ENCODE peak calls at places on chromosomes 3 and 15, in ten cellular contexts. J is Calu3; M is M059J; H is nephron progenitor cell; K is activated CD4-positive, CD25-positive, alpha-beta regulatory T cell; I is AG10803; V is EL; B is heart left ventricle; X is ovary; A is T-cell. D is an unnamed sample.
A peak's percentile ranks its signal among the peaks of the same experiment; 100 is the strongest.

GRCh38 chr15:90644946-90645725 is 72.0 kb upstream of the BLM start:
- DNase-seq in J (no peak), M (no peak), H (no peak), K (no peak), I (no peak), V (no peak), B (no peak), X (no peak), A (no peak), D (no peak)

GRCh38 chr3:34258271-34259015 is 460.0 kb downstream of the PDCD6IP start:
- DNase-seq in J (no peak), M (no peak), H (no peak), K (no peak), I (no peak), V (no peak), B (no peak), X (no peak), A (no peak), D (no peak)

GRCh38 chr3:66038726-66039589 is at the start of gene MAGI1:
- DNase-seq in J (peak; percentile 94), M (peak; percentile 86), H (peak; percentile 88), K (no peak), I (peak; percentile 97), V (peak; percentile 96), B (peak; percentile 94), X (peak; percentile 92), A (no peak), D (peak; percentile 94)

GRCh38 chr15:64515825-64516224 is 55.4 kb downstream of the ZNF609 start:
- DNase-seq in J (no peak), M (no peak), H (no peak), K (no peak), I (no peak), V (no peak), B (no peak), X (no peak), A (no peak), D (no peak)

GRCh38 chr3:2985479-2985878 is 124.7 kb downstream of the IL5RA start:
- DNase-seq in J (no peak), M (no peak), H (no peak), K (no peak), I (no peak), V (no peak), B (no peak), X (no peak), A (no peak), D (no peak)

GRCh38 chr3:169772530-169772950 is 656 bp upstream of the MYNN start:
- DNase-seq in J (peak; percentile 83), M (peak; percentile 91), H (peak; percentile 67), K (no peak), I (peak; percentile 71), V (peak; percentile 78), B (peak; percentile 77), X (peak; percentile 84), A (no peak), D (peak; percentile 87)

GRCh38 chr3:146189519-146190173 is 28.7 kb upstream of the PLOD2 start:
- DNase-seq in J (peak; percentile 57), M (peak; percentile 75), H (peak; percentile 22), K (no peak), I (peak; percentile 58), V (peak; percentile 65), B (no peak), X (no peak), A (no peak), D (peak; percentile 12)

GRCh38 chr3:15815696-15816095 is 17.9 kb upstream of the ANKRD28 start:
- DNase-seq in J (no peak), M (peak; percentile 74), H (no peak), K (no peak), I (peak; percentile 80), V (peak; percentile 70), B (no peak), X (no peak), A (no peak), D (no peak)

GRCh38 chr15:62334581-62334980 is 169.5 kb upstream of the C2CD4B start:
- DNase-seq in J (no peak), M (no peak), H (no peak), K (no peak), I (no peak), V (no peak), B (no peak), X (no peak), A (no peak), D (no peak)

GRCh38 chr15:31271706-31272557 is 54.7 kb upstream of the KLF13 start:
- DNase-seq in J (no peak), M (no peak), H (no peak), K (no peak), I (no peak), V (no peak), B (no peak), X (peak; percentile 19), A (no peak), D (no peak)

GRCh38 chr3:152113413-152113812 is 155.3 kb upstream of the MBNL1 start:
- DNase-seq in J (no peak), M (no peak), H (no peak), K (no peak), I (peak; percentile 18), V (peak; percentile 31), B (no peak), X (no peak), A (no peak), D (no peak)

GRCh38 chr15:96293446-96293845 is 37.1 kb upstream of the NR2F2 start:
- DNase-seq in J (no peak), M (peak; percentile 49), H (no peak), K (no peak), I (no peak), V (peak; percentile 56), B (no peak), X (no peak), A (no peak), D (no peak)

GRCh38 chr15:90421527-90421926 is 33.5 kb downstream of the IQGAP1 start:
- DNase-seq in J (no peak), M (no peak), H (no peak), K (no peak), I (peak; percentile 22), V (no peak), B (no peak), X (no peak), A (no peak), D (peak; percentile 89)

GRCh38 chr3:162845918-162846317 is 1349.3 kb downstream of the OTOL1 start:
- DNase-seq in J (no peak), M (no peak), H (no peak), K (no peak), I (no peak), V (no peak), B (no peak), X (no peak), A (no peak), D (no peak)

GRCh38 chr3:48403533-48404439 is 26.1 kb downstream of the PLXNB1 start:
- DNase-seq in J (no peak), M (no peak), H (no peak), K (no peak), I (no peak), V (no peak), B (peak; percentile 13), X (peak; percentile 36), A (no peak), D (peak; percentile 2)

GRCh38 chr15:70242962-70243685 is 145.4 kb upstream of the TLE3 start:
- DNase-seq in J (no peak), M (no peak), H (no peak), K (no peak), I (no peak), V (no peak), B (no peak), X (no peak), A (no peak), D (no peak)

GRCh38 chr15:70100495-70101331 is 3.0 kb upstream of the TLE3 start:
- DNase-seq in J (peak; percentile 60), M (peak; percentile 40), H (peak; percentile 71), K (peak; percentile 46), I (no peak), V (peak; percentile 30), B (peak; percentile 70), X (peak; percentile 80), A (peak; percentile 56), D (peak; percentile 83)

GRCh38 chr3:143840636-143841035 is 7.6 kb downstream of the SLC9A9 start:
- DNase-seq in J (no peak), M (no peak), H (no peak), K (no peak), I (no peak), V (no peak), B (no peak), X (no peak), A (no peak), D (no peak)

GRCh38 chr3:49657208-49657915 is 16.8 kb upstream of the APEH start:
- DNase-seq in J (no peak), M (no peak), H (no peak), K (no peak), I (no peak), V (no peak), B (no peak), X (no peak), A (no peak), D (no peak)

GRCh38 chr15:60973637-60974415 is 255.3 kb downstream of the RORA start:
- DNase-seq in J (no peak), M (peak; percentile 81), H (no peak), K (no peak), I (peak; percentile 57), V (peak; percentile 66), B (no peak), X (no peak), A (no peak), D (no peak)

GRCh38 chr3:40878464-40878905 is 320.8 kb upstream of the CTNNB1 start:
- DNase-seq in J (no peak), M (no peak), H (no peak), K (no peak), I (no peak), V (no peak), B (no peak), X (no peak), A (no peak), D (peak; percentile 32)

GRCh38 chr15:89462198-89462912 is 34.0 kb downstream of the RHCG start:
- DNase-seq in J (no peak), M (peak; percentile 76), H (no peak), K (no peak), I (peak; percentile 29), V (peak; percentile 58), B (no peak), X (no peak), A (no peak), D (no peak)

D was measured in thyroid gland.